ENCODE peak calls at places on chromosome 21, in four cellular contexts. One of them, this sample, is unnamed.

GRCh38 chr21:28298251-28298672 is 694.4 kb downstream of the LTN1 start:
- DNase-seq in K562: no peak
- DNase-seq in GM12878: no peak
- DNase-seq in HL-60: no peak
- DNase-seq in this sample: no peak

GRCh38 chr21:37915516-37915915 is 741 bp downstream of the KCNJ6 start:
- DNase-seq in K562: no peak
- DNase-seq in HL-60: no peak
- DNase-seq in GM12878: no peak
- DNase-seq in this sample: no peak

GRCh38 chr21:35911412-35912191 is 148.7 kb downstream of the SETD4 start:
- DNase-seq in K562: no peak
- DNase-seq in GM12878: no peak
- DNase-seq in HL-60: no peak
- DNase-seq in this sample: no peak

GRCh38 chr21:30408782-30409494 is 13.1 kb downstream of the KRTAP13-1 start:
- DNase-seq in GM12878: no peak
- DNase-seq in HL-60: peak; percentile 60
- DNase-seq in K562: peak; percentile 8
- DNase-seq in this sample: no peak

GRCh38 chr21:32442566-32443318 is 30.2 kb downstream of the EVA1C start:
- DNase-seq in K562: no peak
- DNase-seq in HL-60: no peak
- DNase-seq in GM12878: no peak
- DNase-seq in this sample: no peak

GRCh38 chr21:33292724-33293123 is 26.6 kb downstream of the IL10RB start:
- DNase-seq in K562: no peak
- DNase-seq in GM12878: no peak
- DNase-seq in HL-60: no peak
- DNase-seq in this sample: no peak

GRCh38 chr21:45987121-45987711 is 5.6 kb downstream of the COL6A1 start:
- DNase-seq in K562: no peak
- DNase-seq in GM12878: no peak
- DNase-seq in HL-60: no peak
- DNase-seq in this sample: no peak

GRCh38 chr21:15197696-15198095 is 132.9 kb upstream of the NRIP1 start:
- DNase-seq in K562: no peak
- DNase-seq in HL-60: no peak
- DNase-seq in GM12878: no peak
- DNase-seq in this sample: no peak

GRCh38 chr21:46559291-46559983 is 45.4 kb downstream of the S100B start:
- DNase-seq in GM12878: peak; percentile 34
- DNase-seq in HL-60: no peak
- DNase-seq in K562: no peak
- DNase-seq in this sample: no peak

GRCh38 chr21:15096146-15096545 is 31.3 kb upstream of the NRIP1 start:
- DNase-seq in GM12878: no peak
- DNase-seq in HL-60: no peak
- DNase-seq in K562: no peak
- DNase-seq in this sample: no peak

GRCh38 chr21:29248124-29248523 is 50.6 kb upstream of the BACH1 start:
- DNase-seq in GM12878: no peak
- DNase-seq in HL-60: no peak
- DNase-seq in K562: no peak
- DNase-seq in this sample: no peak

GRCh38 chr21:39125752-39126485 is 57.3 kb downstream of the PSMG1 start:
- DNase-seq in GM12878: no peak
- DNase-seq in HL-60: peak; percentile 72
- DNase-seq in K562: no peak
- DNase-seq in this sample: no peak
- TF ChIP-seq SPI1 in GM12878: no peak
- TF ChIP-seq SPI1 in HL-60: no peak
- TF ChIP-seq SPI1 in K562: no peak
- TF ChIP-seq SPI1 in this sample: no peak

DNA sequence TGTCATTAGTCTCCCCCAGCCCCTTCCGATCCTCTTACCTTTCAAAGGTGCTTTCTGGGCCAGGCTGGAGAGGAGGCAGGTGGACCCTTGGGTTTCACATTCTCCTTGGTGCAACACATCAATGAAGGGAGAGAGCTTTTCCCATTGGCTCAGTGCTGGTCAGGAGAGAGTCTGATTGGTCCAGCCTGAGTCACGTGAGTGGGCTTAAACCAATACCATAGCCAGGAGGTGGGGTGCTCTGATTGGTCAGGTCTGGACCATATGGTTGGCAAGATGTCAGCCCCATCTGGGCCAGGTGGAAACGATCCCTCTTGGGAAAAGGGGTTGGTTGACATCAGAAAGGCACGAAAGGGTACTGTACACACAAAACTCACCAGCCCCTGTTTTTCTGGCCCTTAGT is 44.8 kb upstream of the ABCG1 start:
- DNase-seq in GM12878: peak; percentile 13
- DNase-seq in HL-60: no peak
- DNase-seq in K562: peak; percentile 81
- DNase-seq in this sample: no peak
- TF ChIP-seq SPI1 in GM12878: no peak
- TF ChIP-seq SPI1 in HL-60: no peak
- TF ChIP-seq SPI1 in K562: no peak
- TF ChIP-seq SPI1 in this sample: no peak

GRCh38 chr21:25573409-25574206 is 33.7 kb downstream of the MRPL39 start:
- DNase-seq in GM12878: peak; percentile 81
- DNase-seq in HL-60: peak; percentile 15
- DNase-seq in K562: peak; percentile 38
- DNase-seq in this sample: no peak
- TF ChIP-seq SPI1 in GM12878: peak; percentile 13
- TF ChIP-seq SPI1 in HL-60: no peak
- TF ChIP-seq SPI1 in K562: no peak
- TF ChIP-seq SPI1 in this sample: peak; percentile 33

GRCh38 chr21:26389971-26390641 is 183.0 kb downstream of the CYYR1 start:
- DNase-seq in GM12878: no peak
- DNase-seq in HL-60: peak; percentile 42
- DNase-seq in K562: no peak
- DNase-seq in this sample: no peak
- TF ChIP-seq SPI1 in GM12878: peak; percentile 7
- TF ChIP-seq SPI1 in HL-60: peak; percentile 92
- TF ChIP-seq SPI1 in K562: no peak
- TF ChIP-seq SPI1 in this sample: peak; percentile 44

GRCh38 chr21:34743831-34744230 is 75.0 kb downstream of the CLIC6 start:
- DNase-seq in GM12878: no peak
- DNase-seq in HL-60: no peak
- DNase-seq in K562: no peak
- DNase-seq in this sample: no peak
- TF ChIP-seq SPI1 in GM12878: no peak
- TF ChIP-seq SPI1 in HL-60: no peak
- TF ChIP-seq SPI1 in K562: no peak
- TF ChIP-seq SPI1 in this sample: no peak

GRCh38 chr21:17925000-17925610 is 105.9 kb upstream of the C21orf91 start:
- DNase-seq in HL-60: peak; percentile 53
- DNase-seq in GM12878: peak; percentile 33
- DNase-seq in K562: peak; percentile 66
- DNase-seq in this sample: no peak
- TF ChIP-seq SPI1 in HL-60: no peak
- TF ChIP-seq SPI1 in GM12878: no peak
- TF ChIP-seq SPI1 in K562: no peak
- TF ChIP-seq SPI1 in this sample: no peak

GRCh38 chr21:25999935-26000582 is 170.5 kb downstream of the APP start:
- DNase-seq in K562: no peak
- DNase-seq in GM12878: no peak
- DNase-seq in HL-60: no peak
- DNase-seq in this sample: no peak

GRCh38 chr21:26003428-26003827 is 167.1 kb downstream of the APP start:
- DNase-seq in K562: no peak
- DNase-seq in GM12878: no peak
- DNase-seq in HL-60: no peak
- DNase-seq in this sample: no peak

GRCh38 chr21:26005464-26005863 is 165.1 kb downstream of the APP start:
- DNase-seq in K562: no peak
- DNase-seq in HL-60: no peak
- DNase-seq in GM12878: no peak
- DNase-seq in this sample: no peak

GRCh38 chr21:25997788-25998611 is 172.6 kb downstream of the APP start:
- DNase-seq in HL-60: no peak
- DNase-seq in K562: no peak
- DNase-seq in GM12878: no peak
- DNase-seq in this sample: no peak

DNA sequence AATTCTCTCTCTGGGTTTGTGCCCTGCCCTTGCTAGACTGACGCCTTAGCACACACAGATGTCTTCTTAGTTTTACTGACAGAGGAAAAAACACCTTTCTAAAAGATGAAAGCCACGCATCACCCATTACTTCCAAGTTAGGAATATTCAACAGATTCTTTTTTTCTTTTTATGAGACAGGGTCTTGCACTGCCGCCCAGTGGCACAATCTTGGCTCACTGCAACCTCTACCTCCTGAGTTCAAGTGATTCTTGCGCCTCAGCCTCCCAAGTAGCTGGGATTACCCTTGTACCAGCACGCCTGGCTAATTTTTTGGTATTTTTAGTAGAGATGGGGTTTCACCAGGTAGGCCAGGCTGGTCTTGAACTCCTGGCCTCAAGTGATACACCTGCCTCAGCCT is 169.2 kb downstream of the APP start:
- DNase-seq in K562: no peak
- DNase-seq in GM12878: no peak
- DNase-seq in HL-60: no peak
- DNase-seq in this sample: no peak
- TF ChIP-seq SPI1 in K562: no peak
- TF ChIP-seq SPI1 in GM12878: no peak
- TF ChIP-seq SPI1 in HL-60: no peak
- TF ChIP-seq SPI1 in this sample: no peak

This sample was measured in GM12891.